ENCODE peak calls at places on chromosomes 13 and 19, in eight cellular contexts. E, H, W, O, K, Z, Y and V are unnamed samples.
A peak's percentile ranks its signal among the peaks of the same experiment; 100 is the strongest.

GRCh38 chr19:45439569-45440258 is 16.0 kb upstream of the ERCC1 start:
- DNase-seq in E (peak; percentile 91), H (peak; percentile 77), W (peak; percentile 88), O (peak; percentile 77), K (peak; percentile 77), Z (peak; percentile 87), Y (no peak), V (no peak)

GRCh38 chr13:50646070-50646469 is 197.4 kb downstream of the DLEU7 start:
- DNase-seq in E (no peak), H (peak; percentile 22), W (no peak), O (no peak), K (no peak), Z (no peak), Y (no peak), V (no peak)

GRCh38 chr13:46717275-46717674 is 79.7 kb downstream of the ESD start:
- DNase-seq in E (no peak), H (no peak), W (no peak), O (no peak), K (no peak), Z (no peak), Y (no peak), V (no peak)

GRCh38 chr13:67383358-67383757 is 153.2 kb upstream of the PCDH9 start:
- DNase-seq in E (no peak), H (no peak), W (no peak), O (no peak), K (no peak), Z (no peak), Y (peak; percentile 5), V (no peak)

GRCh38 chr13:46119883-46120614 is 15.2 kb upstream of the CPB2 start:
- DNase-seq in E (no peak), H (peak; percentile 65), W (no peak), O (no peak), K (no peak), Z (no peak), Y (no peak), V (peak; percentile 54)

GRCh38 chr19:45929247-45929646 is 14.7 kb upstream of the NANOS2 start:
- DNase-seq in E (no peak), H (no peak), W (no peak), O (no peak), K (no peak), Z (no peak), Y (no peak), V (no peak)

GRCh38 chr19:13400296-13400695 is 106.0 kb downstream of the CACNA1A start:
- DNase-seq in E (no peak), H (no peak), W (no peak), O (no peak), K (no peak), Z (no peak), Y (no peak), V (no peak)

GRCh38 chr13:49112782-49113525 is 107.2 kb upstream of the MLNR start:
- DNase-seq in E (no peak), H (no peak), W (peak; percentile 58), O (peak; percentile 28), K (no peak), Z (no peak), Y (no peak), V (no peak)

GRCh38 chr19:36686365-36687213 is 823 bp upstream of the ZNF567 start:
- DNase-seq in E (no peak), H (peak; percentile 5), W (peak; percentile 19), O (no peak), K (no peak), Z (no peak), Y (no peak), V (no peak)

GRCh38 chr13:33004454-33004853 is 11.8 kb upstream of the KL start:
- DNase-seq in E (no peak), H (no peak), W (no peak), O (no peak), K (no peak), Z (peak; percentile 18), Y (no peak), V (no peak)

GRCh38 chr19:47490847-47491246 is 6.8 kb upstream of the KPTN start:
- DNase-seq in E (no peak), H (no peak), W (no peak), O (no peak), K (no peak), Z (no peak), Y (no peak), V (no peak)

GRCh38 chr19:9937001-9937411 is 691 bp upstream of the OLFM2 start:
- DNase-seq in E (no peak), H (no peak), W (peak; percentile 53), O (peak; percentile 73), K (no peak), Z (no peak), Y (no peak), V (no peak)

GRCh38 chr13:47908200-47908902 is 92.7 kb downstream of the SUCLA2 start:
- DNase-seq in E (no peak), H (peak; percentile 82), W (no peak), O (no peak), K (no peak), Z (no peak), Y (no peak), V (no peak)

GRCh38 chr13:49731766-49732165 is 40.5 kb upstream of the EBPL start:
- DNase-seq in E (no peak), H (peak; percentile 68), W (no peak), O (no peak), K (no peak), Z (no peak), Y (no peak), V (no peak)

GRCh38 chr19:16024266-16025107 is 51.8 kb upstream of the TPM4 start:
- DNase-seq in E (no peak), H (no peak), W (no peak), O (no peak), K (no peak), Z (no peak), Y (no peak), V (no peak)

GRCh38 chr13:98576215-98576945 is 527 bp downstream of the STK24 start:
- DNase-seq in E (peak; percentile 82), H (no peak), W (peak; percentile 62), O (no peak), K (no peak), Z (peak; percentile 90), Y (no peak), V (no peak)

GRCh38 chr13:113951246-113951999 is 22.5 kb downstream of the C13orf46 start:
- DNase-seq in E (peak; percentile 93), H (peak; percentile 31), W (peak; percentile 70), O (peak; percentile 74), K (no peak), Z (no peak), Y (no peak), V (peak; percentile 47)

GRCh38 chr13:31503626-31504025 is 235.7 kb upstream of the RXFP2 start:
- DNase-seq in E (no peak), H (no peak), W (no peak), O (no peak), K (no peak), Z (no peak), Y (no peak), V (no peak)

GRCh38 chr19:47004012-47004465 is 15.6 kb upstream of the NPAS1 start:
- DNase-seq in E (no peak), H (no peak), W (no peak), O (peak; percentile 27), K (no peak), Z (peak; percentile 47), Y (no peak), V (no peak)

GRCh38 chr19:33298146-33298911 is 4.0 kb downstream of the CEBPA start:
- DNase-seq in E (peak; percentile 85), H (no peak), W (no peak), O (no peak), K (no peak), Z (no peak), Y (no peak), V (no peak)

GRCh38 chr13:43303040-43303729 is 279.8 kb downstream of the DNAJC15 start:
- DNase-seq in E (no peak), H (peak; percentile 47), W (peak; percentile 82), O (peak; percentile 73), K (no peak), Z (peak; percentile 59), Y (no peak), V (peak; percentile 47)

GRCh38 chr19:10927691-10928562 is 512 bp downstream of the YIPF2 start:
- DNase-seq in E (no peak), H (no peak), W (no peak), O (no peak), K (no peak), Z (no peak), Y (no peak), V (no peak)

GRCh38 chr19:50702870-50703829 is 16.5 kb downstream of the SHANK1 start:
- DNase-seq in E (no peak), H (no peak), W (no peak), O (no peak), K (no peak), Z (peak; percentile 23), Y (no peak), V (no peak)

GRCh38 chr13:30863796-30864195 is 42.3 kb upstream of the MEDAG start:
- DNase-seq in E (no peak), H (no peak), W (no peak), O (peak; percentile 45), K (no peak), Z (no peak), Y (no peak), V (no peak)